ENCODE peak calls at places on chromosomes 7 and 10, in seven cellular contexts. U, T, D, K, W, J and B are unnamed samples.

GRCh38 chr10:120586471-120586872 is 129.4 kb downstream of the PLPP4 start:
- DNase-seq in W (no peak), J (no peak), D (no peak), U (no peak), K (no peak), T (no peak), B (no peak)

GRCh38 chr7:70856889-70857511 is 274.9 kb upstream of the GALNT17 start:
- DNase-seq in D (peak; percentile 79), T (peak; percentile 76), U (peak; percentile 22), K (peak; percentile 39), J (peak; percentile 71), W (peak; percentile 12), B (no peak)

GRCh38 chr10:44959243-44960097 is at the start of gene RASSF4:
- DNase-seq in D (no peak), T (peak; percentile 100), K (peak; percentile 81), W (no peak), U (peak; percentile 97), J (peak; percentile 99), B (peak; percentile 98)

GRCh38 chr7:28347964-28348363 is 64.4 kb upstream of the CREB5 start:
- DNase-seq in D (no peak), W (no peak), U (no peak), J (no peak), T (no peak), K (no peak), B (no peak)

GRCh38 chr10:115239761-115240160 is 146.6 kb downstream of the ATRNL1 start:
- DNase-seq in K (no peak), J (no peak), U (no peak), D (no peak), W (no peak), T (no peak), B (no peak)

GRCh38 chr10:98673156-98673765 is 226.5 kb upstream of the HPS1 start:
- DNase-seq in W (no peak), K (no peak), U (no peak), D (no peak), J (no peak), T (no peak), B (no peak)

GRCh38 chr7:84337386-84337785 is 142.8 kb upstream of the SEMA3A start:
- DNase-seq in J (no peak), D (no peak), K (no peak), U (no peak), W (no peak), T (no peak), B (no peak)

GRCh38 chr10:75922435-75922834 is 491.0 kb downstream of the LRMDA start:
- DNase-seq in W (no peak), J (no peak), T (no peak), U (no peak), K (peak; percentile 10), D (no peak), B (no peak)

GRCh38 chr10:121579656-121580055 is 18.6 kb downstream of the FGFR2 start:
- DNase-seq in K (no peak), J (no peak), D (no peak), U (no peak), T (no peak), W (no peak), B (no peak)

GRCh38 chr10:122911889-122912484 is 1.6 kb downstream of the FAM24A start:
- DNase-seq in T (peak; percentile 54), W (no peak), D (peak; percentile 15), J (no peak), K (peak; percentile 29), U (peak; percentile 42), B (peak; percentile 6)

GRCh38 chr10:90111671-90112070 is 410.3 kb downstream of the KIF20B start:
- DNase-seq in K (no peak), W (no peak), J (no peak), D (no peak), T (no peak), U (no peak), B (no peak)

GRCh38 chr7:31974351-31974750 is 95.9 kb downstream of the PDE1C start:
- DNase-seq in W (no peak), K (no peak), T (no peak), D (no peak), U (no peak), J (no peak), B (no peak)

GRCh38 chr7:127859330-127859729 is 171.9 kb downstream of the LRRC4 start:
- DNase-seq in W (no peak), J (no peak), U (no peak), D (no peak), K (no peak), T (no peak), B (no peak)

GRCh38 chr7:36279251-36279925 is 110.3 kb upstream of the ANLN start:
- DNase-seq in J (no peak), D (no peak), K (no peak), W (no peak), U (no peak), T (no peak), B (no peak)
- TF ChIP-seq TAF1 in J (no peak), D (no peak), K (no peak), W (no peak), U (no peak), T (no peak), B (no peak)

DNA sequence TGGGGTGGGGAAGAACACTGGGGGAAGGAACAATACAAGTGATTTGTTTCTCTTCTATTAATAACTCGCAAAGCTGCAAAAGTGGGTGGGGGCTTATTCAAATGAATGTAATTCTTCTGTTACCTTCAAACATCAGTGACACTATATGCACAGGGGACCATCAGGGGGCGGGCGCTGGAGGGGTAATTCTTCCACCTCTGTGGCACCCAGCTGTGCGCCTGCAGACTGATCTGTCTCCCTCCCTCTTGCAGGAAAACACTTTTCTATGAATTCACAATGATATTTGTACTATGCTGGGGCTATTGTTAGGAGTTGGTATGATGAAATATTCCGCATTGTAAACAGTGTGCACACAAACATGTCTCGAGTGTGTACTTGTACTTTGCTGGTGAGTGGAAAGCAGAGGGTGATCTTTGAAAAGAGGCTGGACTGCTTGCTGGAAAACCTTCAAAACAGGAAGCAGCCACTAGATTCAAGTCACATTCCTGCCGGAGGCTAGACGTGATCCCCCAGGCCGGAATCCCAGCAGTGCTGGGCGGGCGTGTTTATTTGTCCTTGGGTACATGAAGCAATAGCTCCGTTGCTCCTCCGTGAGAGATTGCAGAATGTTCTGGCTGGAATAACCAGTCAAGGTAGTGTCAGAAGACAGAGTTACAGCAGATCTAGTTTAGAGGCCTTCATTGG is 15.8 kb upstream of the BNIP3 start:
- DNase-seq in U (no peak), W (no peak), J (no peak), D (no peak), T (no peak), K (peak; percentile 92), B (no peak)
- TF ChIP-seq TAF1 in U (no peak), W (no peak), J (no peak), D (no peak), T (no peak), K (no peak), B (no peak)

GRCh38 chr7:101435461-101436225 is 73.0 kb downstream of the COL26A1 start:
- DNase-seq in U (no peak), K (no peak), T (no peak), J (peak; percentile 59), D (no peak), W (no peak), B (no peak)

GRCh38 chr7:101433688-101434087 is 71.0 kb downstream of the COL26A1 start:
- DNase-seq in W (no peak), T (no peak), U (no peak), J (no peak), D (no peak), K (no peak), B (no peak)

GRCh38 chr7:101436226-101436745 is 73.6 kb downstream of the COL26A1 start:
- DNase-seq in K (no peak), U (no peak), W (no peak), J (no peak), T (no peak), D (no peak), B (no peak)

GRCh38 chr7:101432316-101432715 is 69.6 kb downstream of the COL26A1 start:
- DNase-seq in D (no peak), K (no peak), U (no peak), W (no peak), T (no peak), J (no peak), B (no peak)

GRCh38 chr7:101436857-101437576 is 74.3 kb downstream of the COL26A1 start:
- DNase-seq in K (no peak), D (peak; percentile 44), T (peak; percentile 87), W (no peak), U (no peak), J (peak; percentile 62), B (no peak)
- TF ChIP-seq TAF1 in K (no peak), D (peak; percentile 26), T (no peak), W (no peak), U (no peak), J (no peak), B (no peak)

DNA sequence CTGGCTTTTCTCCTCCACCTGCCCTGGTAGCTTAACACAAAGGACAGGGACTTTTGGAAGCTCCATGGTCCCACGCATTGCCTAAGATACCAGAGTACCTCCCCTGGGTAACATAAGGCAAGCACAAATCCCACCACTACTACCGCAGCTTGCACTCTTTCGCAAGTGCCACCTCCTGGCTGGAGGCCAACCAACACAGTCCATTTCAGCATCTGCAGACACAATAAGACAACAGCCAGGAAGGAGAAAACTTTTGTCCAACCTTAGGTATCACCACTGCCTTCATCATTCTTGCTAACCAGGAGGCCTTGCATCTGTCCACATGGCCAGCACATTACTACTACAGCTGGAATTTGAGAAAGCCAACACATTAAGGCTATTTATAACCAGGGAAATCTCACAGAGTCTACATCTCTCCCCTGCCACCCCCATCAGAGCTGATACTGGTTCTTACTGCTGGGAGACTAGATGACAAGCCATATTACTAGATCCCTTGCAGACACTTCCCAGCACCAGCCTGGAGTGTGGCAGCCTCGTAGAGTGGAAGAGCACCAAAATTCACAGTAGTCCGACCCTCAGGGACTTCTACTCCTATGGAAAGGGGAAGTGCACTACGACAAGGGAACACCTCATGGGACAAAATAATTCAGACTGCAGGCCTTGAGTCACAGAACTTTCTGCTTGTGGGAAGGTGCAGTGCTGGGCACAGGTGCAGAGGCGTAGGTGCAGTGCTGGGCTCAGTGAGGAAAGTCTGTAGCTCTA is 39.8 kb upstream of the CDK13 start:
- DNase-seq in W (no peak), J (no peak), K (peak; percentile 14), T (no peak), U (no peak), D (no peak), B (no peak)
- TF ChIP-seq TAF1 in W (no peak), J (no peak), K (no peak), T (no peak), U (no peak), D (no peak), B (no peak)

DNA sequence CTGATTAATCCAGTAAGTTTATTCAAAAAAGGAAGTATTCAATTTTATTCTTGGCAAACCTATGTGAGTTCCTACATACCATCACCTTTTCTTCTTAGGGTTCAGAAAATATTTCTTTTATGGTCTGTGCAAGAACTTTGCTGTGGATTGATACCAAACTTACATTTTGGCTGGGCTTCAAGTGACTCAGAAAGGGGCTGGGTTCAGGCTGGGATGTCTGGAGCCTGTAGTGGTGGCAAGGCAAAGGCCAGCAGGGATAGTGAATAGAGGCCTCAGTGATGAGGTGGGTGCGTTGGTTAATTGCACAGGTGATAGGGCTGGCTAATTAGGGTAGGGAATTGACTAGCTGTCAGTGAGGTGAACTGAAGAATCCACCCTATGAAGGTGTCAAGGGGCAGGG is 40.2 kb upstream of the ATXN7L1 start:
- DNase-seq in J (no peak), D (no peak), U (no peak), W (no peak), T (no peak), K (no peak), B (no peak)
- TF ChIP-seq TAF1 in J (no peak), D (no peak), U (no peak), W (no peak), T (no peak), K (no peak), B (no peak)

GRCh38 chr7:16846611-16847165 is 35.1 kb downstream of the AGR3 start:
- DNase-seq in D (no peak), K (no peak), J (no peak), T (no peak), W (no peak), U (no peak), B (no peak)
- TF ChIP-seq TAF1 in D (no peak), K (no peak), J (no peak), T (no peak), W (no peak), U (no peak), B (no peak)